ENCODE peak calls at places on chromosomes 7 and 10, in five cellular contexts. P is endothelial cell of umbilical vein, A is kidney epithelial cell, L is tibial nerve, O is BJ. T is an unnamed sample.

GRCh38 chr7:141991144-141991543 is 4.5 kb upstream of the MGAM start:
- DNase-seq in P (no peak), A (no peak), L (no peak), O (no peak), T (no peak)

GRCh38 chr10:122492006-122492405 is 30.7 kb downstream of the HTRA1 start:
- DNase-seq in P (no peak), A (no peak), L (no peak), O (no peak), T (no peak)

GRCh38 chr10:122333037-122333436 is 41.5 kb upstream of the PLEKHA1 start:
- DNase-seq in P (no peak), A (no peak), L (no peak), O (no peak), T (no peak)

GRCh38 chr7:104625956-104626355 is 297.6 kb downstream of the LHFPL3 start:
- DNase-seq in P (no peak), A (no peak), L (no peak), O (no peak), T (no peak)

GRCh38 chr7:35253680-35254495 is at the start of gene TBX20:
- DNase-seq in P (peak), A (peak), L (no peak), O (no peak), T (peak)

GRCh38 chr7:93948106-93948505 is 26.6 kb downstream of the GNG11 start:
- DNase-seq in P (no peak), A (no peak), L (no peak), O (peak), T (no peak)

GRCh38 chr7:138008588-138009349 is 6.9 kb upstream of the CREB3L2 start:
- DNase-seq in P (peak), A (no peak), L (no peak), O (no peak), T (no peak)

GRCh38 chr7:44386139-44386913 is 60.9 kb upstream of the CAMK2B start:
- DNase-seq in P (no peak), A (no peak), L (no peak), O (no peak), T (no peak)

GRCh38 chr10:64409349-64409748 is 888.1 kb downstream of the REEP3 start:
- DNase-seq in P (no peak), A (no peak), L (no peak), O (no peak), T (no peak)

GRCh38 chr10:3043512-3044368 is 23.6 kb upstream of the PFKP start:
- DNase-seq in P (peak), A (no peak), L (peak), O (no peak), T (peak)

GRCh38 chr10:48450233-48450810 is 143.8 kb downstream of the MAPK8 start:
- DNase-seq in P (no peak), A (no peak), L (no peak), O (no peak), T (no peak)

GRCh38 chr10:93541402-93542357 is 24.8 kb upstream of the FFAR4 start:
- DNase-seq in P (peak), A (no peak), L (peak), O (no peak), T (peak)

GRCh38 chr7:45088821-45089313 is at the start of gene NACAD:
- DNase-seq in P (peak), A (no peak), L (no peak), O (no peak), T (peak)

GRCh38 chr7:143408686-143409551 is at the start of gene EPHA1:
- DNase-seq in P (no peak), A (no peak), L (no peak), O (no peak), T (peak)

GRCh38 chr10:26621889-26622681 is 75.4 kb upstream of the PDSS1 start:
- DNase-seq in P (no peak), A (no peak), L (peak), O (no peak), T (peak)

GRCh38 chr7:22728416-22729029 is 1.5 kb downstream of the IL6 start:
- DNase-seq in P (peak), A (peak), L (no peak), O (no peak), T (no peak)

GRCh38 chr10:122388287-122388997 is 13.9 kb downstream of the PLEKHA1 start:
- DNase-seq in P (no peak), A (no peak), L (no peak), O (no peak), T (no peak)

GRCh38 chr10:32788359-32788758 is 169.7 kb downstream of the ITGB1 start:
- DNase-seq in P (no peak), A (no peak), L (no peak), O (no peak), T (no peak)

GRCh38 chr7:2008101-2008935 is 224.4 kb downstream of the MAD1L1 start:
- DNase-seq in P (no peak), A (no peak), L (no peak), O (no peak), T (peak)

GRCh38 chr10:101986277-101986971 is 69.5 kb downstream of the ARMH3 start:
- DNase-seq in P (peak), A (no peak), L (no peak), O (no peak), T (no peak)

GRCh38 chr7:30722671-30723070 is 29.3 kb upstream of the INMT start:
- DNase-seq in P (no peak), A (no peak), L (no peak), O (no peak), T (no peak)

GRCh38 chr7:47670738-47671137 is 88.8 kb upstream of the TNS3 start:
- DNase-seq in P (no peak), A (no peak), L (no peak), O (no peak), T (no peak)

GRCh38 chr10:51001587-51001986 is 72.7 kb upstream of the PRKG1 start:
- DNase-seq in P (peak), A (no peak), L (peak), O (no peak), T (no peak)

GRCh38 chr10:80487791-80488538 is 33.9 kb downstream of the TSPAN14 start:
- DNase-seq in P (no peak), A (no peak), L (no peak), O (no peak), T (no peak)

GRCh38 chr7:131329176-131329570 is 1.5 kb downstream of the MKLN1 start:
- DNase-seq in P (peak), A (no peak), L (peak), O (no peak), T (no peak)

GRCh38 chr7:25911738-25912607 is 240.0 kb upstream of the NFE2L3 start:
- DNase-seq in P (no peak), A (no peak), L (no peak), O (no peak), T (no peak)

GRCh38 chr10:7950981-7951847 is 103.3 kb upstream of the GATA3 start:
- DNase-seq in P (no peak), A (no peak), L (no peak), O (no peak), T (no peak)

GRCh38 chr10:97129666-97130065 is 56.1 kb downstream of the SLIT1 start:
- DNase-seq in P (no peak), A (no peak), L (no peak), O (no peak), T (no peak)

GRCh38 chr10:92123031-92123450 is 167.8 kb downstream of the CPEB3 start:
- DNase-seq in P (peak), A (no peak), L (no peak), O (no peak), T (no peak)

GRCh38 chr10:325282-325681 is 190.0 kb downstream of the ZMYND11 start:
- DNase-seq in P (no peak), A (no peak), L (no peak), O (no peak), T (no peak)

T was measured in WTC11.